ENCODE peak calls at places on chromosome 9, in six cellular contexts. J is HCT116, B is heart left ventricle, E is pancreas, L is AG04450, W is lung. S is an unnamed sample.

GRCh38 chr9:117290809-117291208 is 124.0 kb downstream of the ASTN2 start:
- DNase-seq in E (no peak), W (no peak), J (no peak), B (no peak), L (no peak), S (no peak)

GRCh38 chr9:81499021-81499454 is 190.3 kb downstream of the TLE1 start:
- DNase-seq in E (peak), B (no peak), W (no peak), L (peak), J (no peak), S (no peak)

GRCh38 chr9:129558063-129558550 is 62.8 kb downstream of the C9orf50 start:
- DNase-seq in J (no peak), W (no peak), E (no peak), B (no peak), L (no peak), S (no peak)

GRCh38 chr9:2720179-2720654 is 2.9 kb downstream of the KCNV2 start:
- DNase-seq in L (no peak), E (no peak), J (no peak), B (no peak), W (no peak), S (no peak)

GRCh38 chr9:131714821-131715220 is 25.1 kb downstream of the RAPGEF1 start:
- DNase-seq in E (no peak), B (no peak), J (no peak), W (no peak), L (no peak), S (no peak)

GRCh38 chr9:110995511-110996340 is 42.5 kb downstream of the LPAR1 start:
- DNase-seq in W (no peak), B (no peak), J (no peak), E (no peak), L (no peak), S (no peak)

GRCh38 chr9:7042124-7042523 is 284.4 kb downstream of the KDM4C start:
- DNase-seq in B (no peak), L (no peak), E (no peak), W (no peak), J (no peak), S (no peak)

GRCh38 chr9:137391411-137391754 is 31.6 kb downstream of the EXD3 start:
- DNase-seq in B (no peak), W (no peak), E (no peak), L (no peak), J (no peak), S (peak)

GRCh38 chr9:125436613-125437443 is 175.2 kb downstream of the GAPVD1 start:
- DNase-seq in J (no peak), E (no peak), W (no peak), L (no peak), B (no peak), S (no peak)

GRCh38 chr9:133518706-133519105 is 6.1 kb downstream of the MYMK start:
- DNase-seq in W (no peak), E (no peak), B (peak), L (no peak), J (no peak), S (no peak)

GRCh38 chr9:133518193-133518592 is 6.6 kb downstream of the MYMK start:
- DNase-seq in B (no peak), L (no peak), J (no peak), W (no peak), E (no peak), S (no peak)

GRCh38 chr9:133516961-133517350 is 7.8 kb downstream of the MYMK start:
- DNase-seq in J (no peak), L (no peak), B (peak), W (no peak), E (no peak), S (no peak)

GRCh38 chr9:133516256-133516960 is 8.4 kb downstream of the MYMK start:
- DNase-seq in W (no peak), E (no peak), J (no peak), B (peak), L (no peak), S (no peak)

DNA sequence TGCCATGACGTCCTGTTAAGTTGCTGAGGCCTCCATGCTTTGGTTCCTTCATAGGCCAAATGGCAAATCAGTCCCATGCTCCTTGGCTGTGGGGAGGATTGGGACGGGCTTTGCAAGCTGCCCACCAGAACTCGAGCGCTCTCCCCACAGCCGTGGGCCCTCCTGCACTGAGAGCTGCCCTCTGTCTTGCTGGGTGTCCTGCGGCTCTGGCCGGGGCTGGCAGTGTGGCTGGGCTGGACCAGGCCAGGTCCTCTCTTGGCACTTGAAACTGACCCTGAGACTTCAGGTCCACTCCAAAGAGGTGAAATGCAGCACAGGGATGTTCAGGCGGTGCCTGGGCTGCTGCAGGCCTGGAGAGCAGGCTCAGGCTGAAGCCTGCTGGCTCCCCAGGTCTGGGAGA is 7.0 kb downstream of the MYMK start:
- DNase-seq in E (no peak), J (no peak), W (no peak), L (no peak), B (peak), S (no peak)
- H3K4me3 ChIP-seq in E (no peak), J (no peak), W (no peak), L (no peak), B (no peak), S (no peak)

GRCh38 chr9:107487521-107488399 is 1.8 kb downstream of the KLF4 start:
- DNase-seq in L (no peak), J (no peak), B (peak), E (peak), W (peak), S (peak)
- TF ChIP-seq CTCF in L (peak), J (no peak), B (peak), E (peak), W (no peak), S (peak)

GRCh38 chr9:127961166-127961490 is 19.7 kb downstream of the EEIG1 start:
- DNase-seq in B (no peak), E (no peak), J (no peak), W (no peak), L (no peak), S (no peak)
- H3K27ac ChIP-seq in B (no peak), E (peak), J (no peak), W (no peak), L (no peak), S (peak)

GRCh38 chr9:92403153-92403552 is 1.2 kb downstream of the OGN start:
- DNase-seq in L (no peak), B (no peak), W (no peak), E (no peak), J (no peak), S (no peak)

GRCh38 chr9:92406506-92406905 is 2.1 kb upstream of the OGN start:
- DNase-seq in E (no peak), L (no peak), W (peak), J (no peak), B (no peak), S (no peak)

GRCh38 chr9:92404031-92404430 is 347 bp downstream of the OGN start:
- DNase-seq in B (no peak), E (no peak), W (no peak), L (no peak), J (no peak), S (no peak)

GRCh38 chr9:92405770-92406169 is 1.4 kb upstream of the OGN start:
- DNase-seq in E (no peak), B (no peak), L (no peak), J (no peak), W (no peak), S (no peak)

DNA sequence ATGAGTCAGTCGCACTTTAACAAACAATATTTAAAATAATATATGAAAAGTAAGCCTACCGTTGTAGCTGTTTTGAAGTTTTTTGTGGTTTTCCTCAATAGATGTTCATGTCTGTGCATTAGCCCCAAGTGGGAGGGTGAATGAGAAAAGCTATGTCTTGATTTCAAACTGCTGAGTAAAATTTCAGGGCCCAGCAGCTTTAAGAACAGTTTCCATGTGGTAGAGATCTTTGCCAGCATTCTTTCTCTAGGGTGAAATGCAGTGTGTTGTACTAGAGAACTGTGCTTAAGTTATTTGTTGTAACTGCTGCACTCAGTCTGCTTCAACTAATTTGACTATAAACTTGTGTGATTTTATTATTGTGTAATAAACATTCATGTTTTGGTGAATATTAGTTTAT is at the start of gene OGN:
- DNase-seq in B (no peak), E (no peak), W (no peak), J (no peak), L (no peak), S (no peak)
- H3K4me3 ChIP-seq in B (no peak), E (no peak), W (no peak), J (no peak), L (no peak), S (no peak)

GRCh38 chr9:78130004-78130403 is 98.4 kb upstream of the GNAQ start:
- DNase-seq in B (no peak), W (no peak), J (peak), L (no peak), E (no peak), S (peak)
- TF ChIP-seq CTCF in B (no peak), W (no peak), J (peak), L (peak), E (no peak), S (no peak)

DNA sequence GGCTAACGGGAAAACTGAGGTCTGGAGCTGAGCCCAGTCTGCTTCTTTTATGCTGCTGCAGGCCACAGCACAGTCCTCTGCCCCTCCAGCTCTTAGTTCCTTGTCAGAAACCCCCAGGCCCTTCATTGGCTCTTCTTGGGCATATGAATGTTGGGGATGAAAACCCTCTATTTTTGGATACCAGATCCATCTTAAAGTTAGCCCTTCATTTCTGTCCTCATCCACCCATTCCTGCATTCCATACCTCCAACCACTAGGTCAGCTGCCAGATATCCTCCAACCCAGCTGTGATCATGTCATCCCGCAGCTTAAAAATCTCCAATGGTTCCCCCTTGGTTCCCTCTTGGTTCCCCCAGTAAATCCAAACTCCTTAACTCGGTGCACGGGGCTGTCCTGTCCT is 1.8 kb upstream of the SLC25A51 start:
- DNase-seq in B (no peak), W (no peak), L (no peak), J (no peak), E (no peak), S (no peak)
- H3K27ac ChIP-seq in B (no peak), W (no peak), L (no peak), J (no peak), E (no peak), S (no peak)

DNA sequence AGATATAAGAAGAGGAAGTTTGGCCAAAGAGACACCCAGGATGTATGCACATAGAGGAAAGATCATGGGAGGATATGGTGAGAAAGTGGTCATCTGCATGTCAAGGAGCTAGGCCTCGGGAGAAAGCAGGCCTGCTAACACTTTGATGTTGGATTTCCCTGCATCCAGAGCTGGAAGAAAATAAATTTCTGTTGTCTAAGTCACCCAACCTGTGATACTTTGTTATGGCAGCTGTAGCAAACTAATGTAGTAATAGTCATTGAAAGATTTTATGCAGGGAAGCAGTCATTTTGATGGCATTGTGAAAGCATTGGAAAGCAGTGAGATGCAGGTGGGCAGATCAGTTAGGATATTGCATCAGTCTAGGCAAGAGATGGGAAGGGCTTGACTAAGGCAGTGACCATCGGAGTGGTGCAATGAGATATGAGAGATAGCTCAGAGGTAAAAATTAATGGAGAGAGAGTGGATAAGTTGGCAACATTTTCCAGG is 24.5 kb upstream of the FOCAD start:
- DNase-seq in W (no peak), B (no peak), L (no peak), E (no peak), J (no peak), S (no peak)
- H3K4me3 ChIP-seq in W (no peak), B (no peak), L (no peak), E (no peak), J (peak), S (peak)

DNA sequence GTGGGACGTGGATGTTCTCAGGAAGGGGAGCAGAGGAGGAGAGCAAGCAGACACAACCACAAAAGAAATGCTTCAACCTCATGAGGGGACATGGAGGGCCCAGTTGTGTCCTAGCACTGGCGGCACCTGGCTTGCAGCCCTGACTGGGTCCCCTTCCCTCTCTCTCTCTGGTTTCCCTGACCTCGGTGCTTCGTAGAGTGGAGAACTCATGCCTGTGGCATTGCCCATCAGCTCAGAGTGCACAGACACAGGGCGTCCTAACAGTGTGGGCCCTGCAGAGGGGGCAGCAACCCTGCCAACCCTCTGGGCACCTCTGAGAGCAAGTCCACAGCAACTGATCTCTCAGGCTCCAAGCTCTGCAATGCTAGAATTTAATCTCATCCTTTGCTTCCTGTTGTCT is 140.6 kb downstream of the BARX1 start:
- DNase-seq in W (peak), E (no peak), J (no peak), L (no peak), B (no peak), S (no peak)
- TF ChIP-seq CTCF in W (no peak), E (no peak), J (peak), L (no peak), B (no peak), S (no peak)

GRCh38 chr9:37377688-37378612 is 44.5 kb upstream of the GRHPR start:
- DNase-seq in L (no peak), E (no peak), W (no peak), J (no peak), B (no peak), S (no peak)
- H3K27ac ChIP-seq in L (no peak), E (no peak), W (no peak), J (no peak), B (no peak), S (no peak)